ENCODE peak calls at places on chromosomes 5 and 9, in six cellular contexts. H, P, A, V, J and U are unnamed samples.

GRCh38 chr5:19577882-19578281 is 410.1 kb downstream of the CDH18 start:
- DNase-seq in H (no peak), P (no peak), A (no peak), J (no peak), V (no peak), U (no peak)

GRCh38 chr5:131545856-131546255 is 89.2 kb downstream of the RAPGEF6 start:
- DNase-seq in A (no peak), H (no peak), V (no peak), P (peak; percentile 30), J (no peak), U (peak; percentile 36)

GRCh38 chr5:148981353-148981752 is 81.5 kb downstream of the SH3TC2 start:
- DNase-seq in V (no peak), A (no peak), J (no peak), H (no peak), P (no peak), U (no peak)

GRCh38 chr9:88174324-88174723 is 36.0 kb upstream of the SPATA31C2 start:
- DNase-seq in H (no peak), A (no peak), V (no peak), J (no peak), P (no peak), U (no peak)

GRCh38 chr5:93794954-93795353 is 53.6 kb upstream of the POU5F2 start:
- DNase-seq in V (no peak), P (no peak), J (no peak), H (no peak), A (no peak), U (no peak)

GRCh38 chr5:53069626-53070025 is 39.9 kb downstream of the MOCS2 start:
- DNase-seq in A (no peak), H (no peak), P (peak; percentile 59), V (no peak), J (no peak), U (peak; percentile 95)

GRCh38 chr5:102875672-102876071 is 120.6 kb downstream of the PAM start:
- DNase-seq in H (no peak), V (no peak), J (no peak), P (no peak), A (no peak), U (no peak)

GRCh38 chr9:136719212-136719880 is 7.0 kb downstream of the DIPK1B start:
- DNase-seq in J (no peak), V (peak; percentile 58), P (no peak), A (peak; percentile 66), H (no peak), U (no peak)

GRCh38 chr9:135907446-135908333 is at the start of gene CAMSAP1:
- DNase-seq in V (peak; percentile 85), P (peak; percentile 89), A (peak; percentile 97), J (peak; percentile 91), H (peak; percentile 89), U (peak; percentile 96)

GRCh38 chr5:113230711-113231652 is 203.8 kb downstream of the TSSK1B start:
- DNase-seq in V (no peak), A (no peak), P (no peak), H (no peak), J (peak; percentile 39), U (no peak)

GRCh38 chr9:109990541-109990940 is 210.5 kb downstream of the PALM2AKAP2 start:
- DNase-seq in H (no peak), P (no peak), V (no peak), A (no peak), J (no peak), U (peak; percentile 50)